ENCODE peak calls at places on chromosomes 1 and 21, in five cellular contexts. P, G, C, S and J are unnamed samples.
A peak's percentile ranks its signal among the peaks of the same experiment; 100 is the strongest.

GRCh38 chr1:203144661-203145060 is 17.1 kb downstream of the ADORA1 start:
- DNase-seq in C (no peak), S (no peak), P (no peak), G (no peak), J (no peak)

GRCh38 chr1:25573961-25574360 is 30.6 kb downstream of the LDLRAP1 start:
- DNase-seq in P (no peak), S (no peak), C (no peak), G (no peak), J (no peak)

GRCh38 chr21:39650801-39651200 is 38.1 kb downstream of the B3GALT5 start:
- DNase-seq in G (no peak), C (no peak), P (no peak), S (no peak), J (no peak)

GRCh38 chr1:236685917-236686814 is at the start of gene ACTN2:
- DNase-seq in S (peak; percentile 15), P (peak; percentile 86), G (peak; percentile 88), C (peak; percentile 54), J (peak; percentile 5)

GRCh38 chr1:178869114-178869697 is 1.7 kb downstream of the ANGPTL1 start:
- DNase-seq in C (no peak), G (no peak), S (peak; percentile 87), P (peak; percentile 23), J (peak; percentile 32)

GRCh38 chr1:172914517-172915144 is 136.1 kb downstream of the TNFSF18 start:
- DNase-seq in C (no peak), S (peak; percentile 84), G (no peak), P (no peak), J (peak; percentile 87)

GRCh38 chr1:38502772-38503171 is 356.8 kb downstream of the RRAGC start:
- DNase-seq in P (no peak), C (no peak), G (no peak), S (peak; percentile 36), J (no peak)

GRCh38 chr1:37448185-37448584 is 26.2 kb upstream of the ZC3H12A start:
- DNase-seq in C (no peak), G (no peak), S (no peak), P (no peak), J (no peak)

GRCh38 chr1:94927405-94928175 is 680 bp upstream of the CNN3 start:
- DNase-seq in C (no peak), S (peak; percentile 62), P (no peak), G (no peak), J (peak; percentile 75)

GRCh38 chr1:243598433-243598832 is 251.6 kb downstream of the AKT3 start:
- DNase-seq in C (no peak), G (no peak), S (peak; percentile 86), P (no peak), J (peak; percentile 52)

GRCh38 chr1:116424863-116425262 is 51.8 kb downstream of the ATP1A1 start:
- DNase-seq in C (no peak), P (no peak), S (no peak), G (no peak), J (no peak)

GRCh38 chr1:54253480-54253879 is 53.5 kb downstream of the MRPL37 start:
- DNase-seq in P (peak; percentile 45), C (no peak), S (peak; percentile 92), G (no peak), J (peak; percentile 97)

GRCh38 chr1:205373022-205373421 is 16.3 kb upstream of the KLHDC8A start:
- DNase-seq in S (no peak), P (no peak), C (no peak), G (no peak), J (no peak)

GRCh38 chr1:181390350-181391080 is 92.8 kb upstream of the CACNA1E start:
- DNase-seq in C (no peak), G (no peak), S (no peak), P (no peak), J (no peak)

GRCh38 chr1:52098139-52098871 is 42.2 kb downstream of the BTF3L4 start:
- DNase-seq in S (no peak), C (no peak), P (no peak), G (no peak), J (no peak)

GRCh38 chr21:42523941-42524340 is 10.3 kb downstream of the SLC37A1 start:
- DNase-seq in P (peak; percentile 48), C (no peak), S (no peak), G (no peak), J (no peak)

GRCh38 chr1:227273557-227273956 is 44.7 kb downstream of the CDC42BPA start:
- DNase-seq in P (peak; percentile 56), C (no peak), S (peak; percentile 33), G (no peak), J (no peak)

GRCh38 chr1:111976842-111977241 is 12.6 kb downstream of the KCND3 start:
- DNase-seq in C (no peak), P (peak; percentile 19), G (no peak), S (no peak), J (no peak)

GRCh38 chr1:160284220-160284781 is 632 bp downstream of the PEX19 start:
- DNase-seq in P (peak; percentile 54), G (no peak), C (no peak), S (peak; percentile 87), J (peak; percentile 84)

GRCh38 chr1:95126846-95127245 is 9.7 kb downstream of the TLCD4 start:
- DNase-seq in G (no peak), C (no peak), S (no peak), P (no peak), J (no peak)

GRCh38 chr1:150362721-150363425 is 1.1 kb upstream of the RPRD2 start:
- DNase-seq in C (no peak), S (no peak), G (peak; percentile 28), P (no peak), J (no peak)

GRCh38 chr1:60989745-60990718 is 92.3 kb upstream of the NFIA start:
- DNase-seq in S (peak; percentile 75), C (peak; percentile 52), G (no peak), P (peak; percentile 47), J (no peak)

GRCh38 chr1:153881764-153882163 is 41.0 kb downstream of the GATAD2B start:
- DNase-seq in P (peak; percentile 49), C (no peak), S (peak; percentile 70), G (no peak), J (no peak)

GRCh38 chr1:30686236-30686635 is 37.1 kb downstream of the MATN1 start:
- DNase-seq in C (no peak), G (no peak), P (no peak), S (no peak), J (no peak)

GRCh38 chr21:45293214-45293725 is 5.6 kb upstream of the POFUT2 start:
- DNase-seq in P (peak; percentile 43), S (peak; percentile 49), C (no peak), G (peak; percentile 74), J (peak; percentile 69)

GRCh38 chr1:8903908-8904650 is 25.6 kb upstream of the ENO1 start:
- DNase-seq in G (no peak), P (peak; percentile 67), S (peak; percentile 97), C (peak; percentile 46), J (peak; percentile 82)

DNA sequence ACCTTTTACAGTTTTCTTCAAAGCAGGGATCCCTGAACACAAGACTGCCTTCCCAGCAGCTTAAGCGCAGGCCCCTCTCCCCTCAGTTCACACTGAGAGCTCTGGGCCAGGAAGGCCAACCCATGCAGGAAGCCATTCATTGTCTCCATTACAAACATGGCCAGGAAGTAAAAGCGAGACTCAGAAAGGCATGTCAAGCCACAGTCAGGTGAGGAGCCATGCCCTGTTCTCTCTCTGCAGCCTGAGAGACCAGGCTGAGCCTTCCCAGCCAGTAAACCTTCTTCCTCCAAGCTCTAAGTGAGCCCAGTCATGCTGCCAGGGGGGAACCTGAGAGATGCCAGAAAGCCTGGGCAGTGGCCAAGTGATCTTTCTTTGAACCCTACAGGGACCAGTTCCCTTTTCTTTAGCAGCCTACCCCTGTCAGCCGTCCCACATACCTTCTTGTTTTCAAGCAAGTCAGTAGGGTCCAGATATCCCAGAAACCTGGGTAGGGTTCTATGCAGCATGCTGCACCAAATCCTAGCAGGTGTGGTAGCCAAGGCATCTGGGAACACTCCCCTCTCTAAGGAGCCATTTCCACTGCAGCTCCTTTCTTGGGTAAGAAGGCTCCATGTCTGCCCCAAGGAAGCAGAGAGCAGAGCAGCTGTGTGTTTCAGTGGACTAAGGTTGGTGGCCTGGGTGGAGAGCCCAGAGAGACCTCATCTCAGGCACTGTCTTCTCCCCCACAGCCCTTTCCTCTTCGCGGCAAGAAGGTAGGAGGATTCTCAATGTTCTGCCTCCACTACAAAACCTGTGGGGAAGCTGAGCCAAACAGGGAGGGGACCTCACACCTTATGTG is 974 bp downstream of the TRAF3IP3 start:
- DNase-seq in C (no peak), P (no peak), G (peak; percentile 69), S (no peak), J (no peak)
- H3K4me3 ChIP-seq in C (no peak overlapping the region), P (no peak overlapping the region), G (peak overlapping the region; percentile 30), S (no peak overlapping the region), J (no peak overlapping the region)

DNA sequence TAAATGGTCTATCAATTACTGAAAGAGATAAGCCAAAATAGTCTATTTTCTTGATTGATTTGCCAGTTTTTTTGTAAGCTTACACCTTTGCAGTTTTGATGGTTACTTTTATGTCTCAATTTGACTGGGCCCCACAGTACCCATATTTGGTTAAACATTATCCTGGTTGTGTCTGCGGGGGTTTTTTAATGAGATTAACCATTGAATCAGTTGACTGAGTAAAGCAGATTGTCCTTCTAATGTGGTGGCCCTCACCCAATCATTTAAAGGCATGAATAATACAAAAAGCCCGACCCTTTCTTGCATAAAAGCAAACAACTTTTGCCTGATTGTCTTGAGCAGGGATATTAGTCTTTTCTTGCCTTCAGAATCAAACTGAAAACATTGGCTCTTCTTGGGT is 650.0 kb upstream of the RGS18 start:
- DNase-seq in S (no peak), P (no peak), C (no peak), G (no peak), J (no peak)
- H3K4me3 ChIP-seq in S (no peak overlapping the region), P (no peak overlapping the region), C (no peak overlapping the region), G (no peak overlapping the region), J (no peak overlapping the region)

GRCh38 chr1:77976433-77977076 is 2.3 kb downstream of the FUBP1 start:
- DNase-seq in C (no peak), S (no peak), P (peak; percentile 18), G (no peak), J (peak; percentile 18)
- H3K4me3 ChIP-seq in C (peak overlapping the region; percentile 78), S (peak overlapping the region; percentile 94), P (peak overlapping the region; percentile 65), G (peak overlapping the region; percentile 68), J (peak overlapping the region; percentile 87)

GRCh38 chr1:93665015-93665414 is 16.6 kb downstream of the BCAR3 start:
- DNase-seq in G (no peak), C (no peak), S (no peak), P (no peak), J (peak; percentile 61)

GRCh38 chr1:93659805-93660479 is 21.7 kb downstream of the BCAR3 start:
- DNase-seq in C (no peak), G (no peak), S (peak; percentile 67), P (peak; percentile 16), J (peak; percentile 58)

GRCh38 chr1:93662481-93663190 is 19.0 kb downstream of the BCAR3 start:
- DNase-seq in S (peak; percentile 56), P (peak; percentile 53), C (no peak), G (no peak), J (peak; percentile 56)

GRCh38 chr1:93663191-93663614 is 18.4 kb downstream of the BCAR3 start:
- DNase-seq in P (no peak), C (no peak), G (no peak), S (no peak), J (no peak)

DNA sequence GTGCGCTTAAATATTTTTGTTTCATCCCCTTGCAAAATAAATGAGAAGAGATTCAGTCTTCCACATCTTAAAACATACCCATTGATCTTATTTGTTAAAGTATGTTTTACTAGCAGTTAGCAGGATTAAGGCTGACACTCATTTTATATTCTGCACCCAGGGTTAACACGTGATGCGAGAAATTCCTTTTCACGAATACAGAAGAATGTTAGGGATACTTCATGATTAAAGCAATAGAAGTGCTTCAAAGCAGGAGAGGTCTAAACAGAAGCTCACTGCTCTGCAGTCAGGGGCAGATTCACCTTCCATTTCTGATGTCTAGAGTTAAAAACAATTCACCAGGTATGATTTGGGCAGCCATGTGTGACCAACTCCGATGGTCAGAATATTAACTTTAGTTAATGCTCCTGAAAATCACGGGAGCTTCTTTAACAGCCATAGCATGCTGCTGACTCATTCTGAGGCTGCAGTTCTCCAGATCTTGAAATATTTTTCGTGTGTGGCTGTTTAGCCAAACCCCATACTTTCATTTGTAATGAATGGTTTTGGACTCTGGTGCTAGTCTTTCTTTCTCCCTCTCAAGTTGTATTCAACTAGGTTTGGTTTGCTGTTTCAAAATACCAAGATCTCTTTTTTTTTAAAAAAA is 19.7 kb downstream of the BCAR3 start:
- DNase-seq in G (no peak), S (peak; percentile 88), P (peak; percentile 51), C (no peak), J (peak; percentile 87)
- H3K4me3 ChIP-seq in G (no peak overlapping the region), S (peak overlapping the region; percentile 21), P (no peak overlapping the region), C (no peak overlapping the region), J (no peak overlapping the region)